ENCODE peak calls at places on chromosomes 4 and X, in four cellular contexts. E is DMS153, F is NB4, Q is NCI-H2081. Y is an unnamed sample.

GRCh38 chr4:13605330-13605729 is 22.2 kb downstream of the BOD1L1 start:
- DNase-seq in E (no peak), F (no peak), Q (no peak), Y (no peak)

GRCh38 chr4:75821966-75822365 is 80.3 kb downstream of the PPEF2 start:
- DNase-seq in E (no peak), F (no peak), Q (no peak), Y (no peak)

GRCh38 chr4:98284640-98285046 is 23.5 kb downstream of the RAP1GDS1 start:
- DNase-seq in E (no peak), F (no peak), Q (no peak), Y (no peak)

GRCh38 chrX:154051210-154051810 is 31.6 kb upstream of the IRAK1 start:
- DNase-seq in E (peak), F (peak), Q (peak), Y (peak)

GRCh38 chr4:25100156-25100555 is 60.1 kb downstream of the SEPSECS start:
- DNase-seq in E (no peak), F (no peak), Q (no peak), Y (no peak)

GRCh38 chr4:104382961-104383360 is 111.7 kb downstream of the CXXC4 start:
- DNase-seq in E (no peak), F (no peak), Q (no peak), Y (no peak)

GRCh38 chr4:176436500-176436973 is 116.8 kb downstream of the SPCS3 start:
- DNase-seq in E (no peak), F (no peak), Q (no peak), Y (no peak)

GRCh38 chr4:5366421-5366820 is 315.1 kb downstream of the STK32B start:
- DNase-seq in E (no peak), F (no peak), Q (no peak), Y (no peak)

GRCh38 chr4:153582954-153583456 is 101.1 kb upstream of the TLR2 start:
- DNase-seq in E (no peak), F (no peak), Q (no peak), Y (no peak)

GRCh38 chr4:11471613-11472012 is 42.9 kb upstream of the HS3ST1 start:
- DNase-seq in E (no peak), F (peak), Q (no peak), Y (no peak)

GRCh38 chr4:21882050-21882839 is 66.3 kb downstream of the KCNIP4 start:
- DNase-seq in E (no peak), F (no peak), Q (no peak), Y (no peak)

GRCh38 chr4:158860856-158861255 is 92.0 kb downstream of the FNIP2 start:
- DNase-seq in E (no peak), F (no peak), Q (no peak), Y (no peak)

GRCh38 chr4:169092889-169093522 is 83.0 kb upstream of the CBR4 start:
- DNase-seq in E (no peak), F (no peak), Q (no peak), Y (no peak)

GRCh38 chr4:59855630-59856352 is 1344.3 kb upstream of the ADGRL3 start:
- DNase-seq in E (no peak), F (no peak), Q (no peak), Y (no peak)

GRCh38 chr4:30860983-30861382 is 140.8 kb downstream of the PCDH7 start:
- DNase-seq in E (no peak), F (no peak), Q (no peak), Y (no peak)